ENCODE peak calls at places on chromosomes 1 and 21, in five cellular contexts. W is GM03348, A is AG09309, Z is KBM-7, I is GM12892. Q is an unnamed sample.

GRCh38 chr1:3323021-3323790 is 131.3 kb upstream of the ARHGEF16 start:
- DNase-seq in I (no peak), A (no peak), W (no peak), Z (no peak), Q (no peak)

GRCh38 chr1:20950689-20951088 is 163.6 kb upstream of the HP1BP3 start:
- DNase-seq in W (no peak), I (no peak), A (no peak), Z (no peak), Q (no peak)

GRCh38 chr1:2163205-2163604 is 31.4 kb downstream of the FAAP20 start:
- DNase-seq in I (no peak), A (no peak), W (no peak), Z (no peak), Q (no peak)

GRCh38 chr1:161824618-161825017 is 58.5 kb downstream of the ATF6 start:
- DNase-seq in I (no peak), Z (no peak), W (no peak), A (no peak), Q (no peak)

GRCh38 chr1:89659322-89660061 is 26.6 kb downstream of the LRRC8C start:
- DNase-seq in W (no peak), A (no peak), Z (no peak), I (no peak), Q (no peak)

GRCh38 chr1:67190942-67191341 is 24.7 kb downstream of the IL23R start:
- DNase-seq in W (no peak), A (no peak), Z (no peak), I (no peak), Q (no peak)

GRCh38 chr1:67746299-67746698 is 61.3 kb downstream of the GADD45A start:
- DNase-seq in A (no peak), W (peak), Z (peak), I (no peak), Q (no peak)

GRCh38 chr21:34630536-34631143 is 15.7 kb upstream of the RCAN1 start:
- DNase-seq in W (peak), A (peak), I (no peak), Z (peak), Q (no peak)

GRCh38 chr1:53069265-53069662 is 7.3 kb downstream of the PODN start:
- DNase-seq in W (no peak), Z (no peak), A (no peak), I (no peak), Q (peak)

GRCh38 chr1:203499643-203500278 is 5.8 kb downstream of the OPTC start:
- DNase-seq in W (no peak), A (no peak), Z (no peak), I (no peak), Q (no peak)

GRCh38 chr1:196733091-196733970 is 41.3 kb upstream of the CFHR3 start:
- DNase-seq in A (no peak), I (no peak), Z (no peak), W (no peak), Q (no peak)

GRCh38 chr1:34101151-34101550 is 63.9 kb downstream of the CSMD2 start:
- DNase-seq in W (peak), I (no peak), A (peak), Z (no peak), Q (no peak)

GRCh38 chr1:59085101-59085500 is 211.8 kb upstream of the FGGY start:
- DNase-seq in W (no peak), A (no peak), I (no peak), Z (no peak), Q (no peak)

GRCh38 chr1:36307601-36308330 is 1.6 kb downstream of the SH3D21 start:
- DNase-seq in I (no peak), W (no peak), A (no peak), Z (no peak), Q (no peak)

GRCh38 chr1:105137543-105138444 is 1388.1 kb downstream of the AMY1C start:
- DNase-seq in A (no peak), I (no peak), W (peak), Z (peak), Q (no peak)

GRCh38 chr1:180249725-180250498 is 19.8 kb downstream of the LHX4 start:
- DNase-seq in Z (no peak), W (no peak), I (no peak), A (no peak), Q (no peak)

GRCh38 chr1:29465755-29466154 is 229.4 kb downstream of the PTPRU start:
- DNase-seq in Z (no peak), A (no peak), W (no peak), I (no peak), Q (no peak)

GRCh38 chr1:12249181-12249580 is 19.4 kb downstream of the VPS13D start:
- DNase-seq in W (peak), A (no peak), I (no peak), Z (no peak), Q (no peak)

GRCh38 chr21:37380349-37381323 is 14.1 kb downstream of the DYRK1A start:
- DNase-seq in A (no peak), Z (no peak), W (no peak), I (no peak), Q (no peak)

GRCh38 chr1:25066253-25066652 is 136.2 kb upstream of the RUNX3 start:
- DNase-seq in I (no peak), A (no peak), Z (no peak), W (peak), Q (no peak)

GRCh38 chr1:200670215-200671118 is 760 bp upstream of the DDX59 start:
- DNase-seq in A (no peak), Z (no peak), W (no peak), I (peak), Q (no peak)

GRCh38 chr1:23169727-23170335 is 1.2 kb upstream of the LUZP1 start:
- DNase-seq in W (peak), Z (peak), A (peak), I (no peak), Q (no peak)

GRCh38 chr1:206508130-206508884 is 976 bp downstream of the RASSF5 start:
- DNase-seq in W (no peak), I (no peak), A (no peak), Z (no peak), Q (no peak)

GRCh38 chr1:247212012-247212411 is 40.2 kb upstream of the ZNF124 start:
- DNase-seq in W (no peak), A (no peak), Z (no peak), I (no peak), Q (no peak)

Q was measured in CD8-positive, alpha-beta T cell.